ENCODE peak calls at places on chromosomes 5 and 9, in four cellular contexts. K is type B pancreatic cell, S is GM23338, M is fibroblast of lung. Y is an unnamed sample.

GRCh38 chr5:1420211-1421195 is 24.7 kb downstream of the SLC6A3 start:
- DNase-seq in K (no peak), S (no peak), M (no peak), Y (no peak)

GRCh38 chr9:133854785-133855184 is 116.6 kb upstream of the SARDH start:
- DNase-seq in K (no peak), S (no peak), M (no peak), Y (no peak)

GRCh38 chr5:61055434-61056006 is 106.7 kb downstream of the SMIM15 start:
- DNase-seq in K (no peak), S (peak), M (peak), Y (no peak)

GRCh38 chr5:87061046-87061445 is 206.6 kb upstream of the RASA1 start:
- DNase-seq in K (no peak), S (no peak), M (peak), Y (no peak)

GRCh38 chr5:166370928-166371690 is 1920.3 kb upstream of the WWC1 start:
- DNase-seq in K (no peak), S (no peak), M (no peak), Y (no peak)

GRCh38 chr5:77394064-77394716 is 97.9 kb downstream of the WDR41 start:
- DNase-seq in K (no peak), S (no peak), M (no peak), Y (no peak)

GRCh38 chr9:131631254-131631653 is 85.9 kb downstream of the PRRT1B start:
- DNase-seq in K (no peak), S (no peak), M (no peak), Y (no peak)

GRCh38 chr9:96619491-96620154 is at the start of gene CDC14B:
- DNase-seq in K (peak), S (peak), M (peak), Y (no peak)

GRCh38 chr5:52702877-52703276 is 84.8 kb upstream of the ITGA1 start:
- DNase-seq in K (no peak), S (no peak), M (no peak), Y (no peak)

GRCh38 chr5:16456103-16456832 is 9.3 kb downstream of the ZNF622 start:
- DNase-seq in K (no peak), S (peak), M (peak), Y (no peak)

GRCh38 chr5:157253547-157253946 is 12.4 kb upstream of the CYFIP2 start:
- DNase-seq in K (no peak), S (peak), M (peak), Y (no peak)

GRCh38 chr5:122906768-122907167 is 61.4 kb downstream of the SNX24 start:
- DNase-seq in K (no peak), S (no peak), M (peak), Y (no peak)

GRCh38 chr5:7642029-7642428 is 208.9 kb downstream of the CFAP90 start:
- DNase-seq in K (no peak), S (no peak), M (peak), Y (no peak)

GRCh38 chr5:82165740-82166530 is 112.2 kb downstream of the RPS23 start:
- DNase-seq in K (no peak), S (peak), M (peak), Y (no peak)

GRCh38 chr9:121294866-121295661 is 27.1 kb downstream of the GSN start:
- DNase-seq in K (no peak), S (no peak), M (no peak), Y (no peak)

GRCh38 chr5:122362361-122362760 is 50.3 kb downstream of the SNCAIP start:
- DNase-seq in K (no peak), S (no peak), M (peak), Y (no peak)

GRCh38 chr5:109719978-109720377 is 30.3 kb downstream of the MAN2A1 start:
- DNase-seq in K (no peak), S (no peak), M (no peak), Y (no peak)

GRCh38 chr5:38538161-38538560 is 18.3 kb downstream of the LIFR start:
- DNase-seq in K (no peak), S (no peak), M (no peak), Y (no peak)

GRCh38 chr9:82209797-82210470 is 221.4 kb downstream of the SPATA31D1 start:
- DNase-seq in K (no peak), S (no peak), M (no peak), Y (no peak)

GRCh38 chr5:77893225-77893860 is 117.2 kb upstream of the TBCA start:
- DNase-seq in K (no peak), S (no peak), M (peak), Y (no peak)

GRCh38 chr5:139662617-139663016 is 14.5 kb downstream of the CXXC5 start:
- DNase-seq in K (no peak), S (no peak), M (no peak), Y (no peak)

GRCh38 chr9:22813520-22813919 is 366.9 kb downstream of the DMRTA1 start:
- DNase-seq in K (no peak), S (peak), M (peak), Y (no peak)

GRCh38 chr9:128625391-128626145 is 31.1 kb downstream of the DYNC2I2 start:
- DNase-seq in K (no peak), S (peak), M (no peak), Y (no peak)

GRCh38 chr9:83062653-83063527 is at the start of gene RASEF:
- DNase-seq in K (peak), S (peak), M (peak), Y (no peak)

GRCh38 chr9:93052791-93053540 is 5.5 kb upstream of the SUSD3 start:
- DNase-seq in K (no peak), S (peak), M (no peak), Y (no peak)

GRCh38 chr5:138611295-138612220 is 36.4 kb upstream of the HSPA9 start:
- DNase-seq in K (no peak), S (peak), M (peak), Y (no peak)

GRCh38 chr5:31366941-31367340 is 165.0 kb downstream of the DROSHA start:
- DNase-seq in K (no peak), S (no peak), M (peak), Y (no peak)

GRCh38 chr5:94028001-94028400 is 286.6 kb upstream of the POU5F2 start:
- DNase-seq in K (no peak), S (no peak), M (peak), Y (no peak)

GRCh38 chr5:75457691-75458090 is 53.7 kb downstream of the CERT1 start:
- DNase-seq in K (no peak), S (no peak), M (no peak), Y (no peak)

GRCh38 chr9:81609782-81610738 is 79.3 kb downstream of the TLE1 start:
- DNase-seq in K (no peak), S (no peak), M (peak), Y (no peak)

GRCh38 chr9:94827584-94828304 is 101.2 kb downstream of the AOPEP start:
- DNase-seq in K (no peak), S (no peak), M (peak), Y (no peak)

GRCh38 chr9:69470186-69470977 is 145.4 kb downstream of the ENTREP1 start:
- DNase-seq in K (no peak), S (no peak), M (no peak), Y (no peak)

GRCh38 chr9:19113964-19114679 is 11.4 kb upstream of the HAUS6 start:
- DNase-seq in K (no peak), S (no peak), M (no peak), Y (no peak)

GRCh38 chr5:56409331-56410190 is 176.4 kb upstream of the ANKRD55 start:
- DNase-seq in K (no peak), S (no peak), M (peak), Y (no peak)

GRCh38 chr5:93246093-93246855 is 334.7 kb downstream of the NR2F1-AS1 start:
- DNase-seq in K (no peak), S (peak), M (peak), Y (no peak)

GRCh38 chr9:112569186-112569585 is 82.6 kb downstream of the KIAA1958 start:
- DNase-seq in K (no peak), S (no peak), M (peak), Y (no peak)

GRCh38 chr9:36874261-36874660 is 159.8 kb downstream of the PAX5 start:
- DNase-seq in K (no peak), S (no peak), M (no peak), Y (no peak)

DNA sequence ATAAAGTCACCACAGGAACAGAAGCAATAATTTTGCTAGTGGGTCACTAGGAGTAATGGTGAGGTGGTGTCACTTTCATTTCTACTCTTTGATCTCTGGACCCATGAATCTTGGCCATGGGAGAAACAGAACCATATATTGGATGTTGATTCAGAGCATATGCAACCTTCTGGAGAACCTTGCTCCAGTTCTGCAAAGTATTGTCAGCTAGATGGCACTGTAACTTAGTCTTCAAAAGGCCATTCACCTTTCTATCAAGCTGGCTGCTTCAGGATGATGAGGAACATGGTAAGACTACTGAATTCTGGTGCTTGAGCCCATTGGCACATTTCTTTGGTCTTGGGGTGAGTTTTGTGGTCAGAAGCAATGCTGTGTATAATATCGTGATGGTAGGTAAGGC is 129.1 kb upstream of the FBN2 start:
- DNase-seq in K (no peak), S (no peak), M (no peak), Y (no peak)
- TF ChIP-seq CTCF in K (no peak), S (peak), M (no peak), Y (no peak)

GRCh38 chr5:149962040-149962439 is 1.5 kb downstream of the SLC26A2 start:
- DNase-seq in K (no peak), S (peak), M (peak), Y (no peak)
- TF ChIP-seq CTCF in K (peak), S (peak), M (peak), Y (peak)

GRCh38 chr9:129832957-129833356 is 2.1 kb downstream of the C9orf78 start:
- DNase-seq in K (no peak), S (no peak), M (no peak), Y (no peak)

GRCh38 chr9:129835860-129836223 is 584 bp downstream of the USP20 start:
- DNase-seq in K (no peak), S (peak), M (no peak), Y (no peak)

GRCh38 chr9:129836342-129837007 is 1.2 kb downstream of the USP20 start:
- DNase-seq in K (no peak), S (peak), M (no peak), Y (no peak)

GRCh38 chr9:129835128-129835859 is at the start of the genes C9orf78 and USP20:
- DNase-seq in K (peak), S (peak), M (peak), Y (no peak)

DNA sequence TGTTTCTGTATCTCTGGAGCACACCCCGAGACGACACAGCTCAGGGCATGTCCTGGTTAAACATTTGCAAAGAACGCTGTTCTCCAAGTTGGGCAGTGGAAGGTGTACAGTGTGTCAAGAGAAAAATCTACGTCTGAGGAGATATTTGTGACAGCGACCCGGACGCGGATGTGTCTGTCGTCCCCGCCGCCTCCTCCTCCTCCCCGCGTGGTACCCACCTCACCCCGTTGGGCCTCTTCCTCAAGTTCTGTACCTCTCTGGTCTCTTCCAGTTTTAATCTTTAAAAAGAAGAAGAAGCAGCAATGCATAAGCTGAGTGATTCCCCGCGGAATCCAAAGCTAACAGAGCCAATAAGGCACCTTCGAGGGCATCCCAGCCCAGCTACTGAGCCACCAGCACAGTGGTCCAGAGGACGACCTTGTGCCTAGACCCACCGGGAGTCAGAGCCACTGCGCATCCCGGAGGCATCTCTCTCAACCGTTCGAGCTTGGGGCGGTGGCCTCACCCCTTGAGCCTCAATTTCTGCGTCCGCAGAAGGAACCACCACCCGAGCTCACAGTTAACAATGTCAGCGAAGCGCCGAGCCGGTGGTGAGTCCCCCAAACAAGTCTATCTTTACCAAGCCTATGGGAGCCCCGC is 467 bp downstream of the C9orf78 start:
- DNase-seq in K (no peak), S (no peak), M (no peak), Y (no peak)
- TF ChIP-seq CTCF in K (no peak), S (no peak), M (no peak), Y (no peak)

GRCh38 chr5:172502410-172502809 is 48.1 kb upstream of the SH3PXD2B start:
- DNase-seq in K (peak), S (no peak), M (no peak), Y (peak)
- TF ChIP-seq CTCF in K (no peak), S (no peak), M (no peak), Y (no peak)

DNA sequence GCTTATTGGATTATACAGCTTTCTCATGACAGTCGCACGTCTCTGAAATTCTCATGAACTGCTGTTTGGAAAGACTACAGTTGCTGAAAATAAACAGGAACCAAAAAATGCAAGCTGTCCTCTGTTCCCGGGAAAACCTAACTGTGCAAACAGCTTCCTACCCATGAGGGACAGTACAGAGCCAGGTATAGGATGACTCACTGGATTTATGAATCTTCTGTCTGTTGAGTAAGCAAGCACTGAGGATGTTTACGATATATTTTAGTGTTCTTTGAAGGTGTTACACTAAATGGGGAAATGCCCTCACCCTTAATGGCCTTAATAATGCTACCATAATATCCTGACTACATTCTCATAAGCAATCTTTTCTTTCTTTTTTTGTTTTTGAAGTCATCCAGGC is 380.4 kb upstream of the TNC start:
- DNase-seq in K (no peak), S (no peak), M (no peak), Y (no peak)
- TF ChIP-seq CTCF in K (no peak), S (no peak), M (no peak), Y (no peak)

GRCh38 chr9:136364942-136365774 is 1.6 kb upstream of the DNLZ start:
- DNase-seq in K (no peak), S (no peak), M (no peak), Y (no peak)

GRCh38 chr9:136362450-136362784 is 1.1 kb downstream of the DNLZ start:
- DNase-seq in K (no peak), S (no peak), M (no peak), Y (no peak)

GRCh38 chr9:136363106-136363605 is 388 bp downstream of the DNLZ start:
- DNase-seq in K (peak), S (peak), M (peak), Y (no peak)

GRCh38 chr9:136364369-136364748 is 815 bp upstream of the DNLZ start:
- DNase-seq in K (no peak), S (peak), M (no peak), Y (no peak)

GRCh38 chr9:136363606-136364368 is at the start of gene DNLZ:
- DNase-seq in K (peak), S (peak), M (peak), Y (no peak)
- TF ChIP-seq CTCF in K (peak), S (peak), M (peak), Y (peak)